ENCODE peak calls at places on chromosome 14, in nine cellular contexts. One of them, this sample, is unnamed.
A peak's percentile ranks its signal among the peaks of the same experiment; 100 is the strongest.

GRCh38 chr14:56002316-56002715 is 115.9 kb upstream of the PELI2 start:
- DNase-seq in PC-9: no peak
- DNase-seq in NB4: no peak
- DNase-seq in GM13977: no peak
- DNase-seq in GM20000: no peak
- DNase-seq in coronary artery: no peak
- DNase-seq in upper lobe of left lung: peak; percentile 5
- DNase-seq in fibroblast of pulmonary artery: no peak
- DNase-seq in cardiac muscle cell: no peak
- DNase-seq in this sample: no peak

GRCh38 chr14:68363401-68363800 is 429.5 kb downstream of the ZFP36L1 start:
- DNase-seq in GM20000: no peak
- DNase-seq in NB4: no peak
- DNase-seq in upper lobe of left lung: peak; percentile 42
- DNase-seq in fibroblast of pulmonary artery: no peak
- DNase-seq in GM13977: no peak
- DNase-seq in cardiac muscle cell: peak; percentile 24
- DNase-seq in coronary artery: no peak
- DNase-seq in PC-9: no peak
- DNase-seq in this sample: no peak

GRCh38 chr14:103118663-103119404 is 4.4 kb upstream of the TNFAIP2 start:
- DNase-seq in PC-9: no peak
- DNase-seq in coronary artery: no peak
- DNase-seq in GM13977: no peak
- DNase-seq in GM20000: no peak
- DNase-seq in cardiac muscle cell: no peak
- DNase-seq in fibroblast of pulmonary artery: no peak
- DNase-seq in upper lobe of left lung: peak; percentile 88
- DNase-seq in NB4: peak; percentile 86
- DNase-seq in this sample: no peak

GRCh38 chr14:77158175-77158908 is 16.8 kb upstream of the ZDHHC22 start:
- DNase-seq in GM20000: no peak
- DNase-seq in NB4: no peak
- DNase-seq in fibroblast of pulmonary artery: peak; percentile 70
- DNase-seq in PC-9: no peak
- DNase-seq in GM13977: no peak
- DNase-seq in coronary artery: peak; percentile 63
- DNase-seq in upper lobe of left lung: peak; percentile 44
- DNase-seq in cardiac muscle cell: peak; percentile 31
- DNase-seq in this sample: no peak

GRCh38 chr14:73896521-73896920 is 9.9 kb downstream of the ZNF410 start:
- DNase-seq in NB4: no peak
- DNase-seq in upper lobe of left lung: no peak
- DNase-seq in cardiac muscle cell: no peak
- DNase-seq in GM13977: no peak
- DNase-seq in GM20000: no peak
- DNase-seq in coronary artery: no peak
- DNase-seq in PC-9: no peak
- DNase-seq in fibroblast of pulmonary artery: peak; percentile 57
- DNase-seq in this sample: no peak

GRCh38 chr14:99393059-99393655 is 87.5 kb downstream of the SETD3 start:
- DNase-seq in PC-9: no peak
- DNase-seq in fibroblast of pulmonary artery: peak; percentile 51
- DNase-seq in GM13977: peak; percentile 67
- DNase-seq in GM20000: peak; percentile 61
- DNase-seq in coronary artery: no peak
- DNase-seq in upper lobe of left lung: no peak
- DNase-seq in cardiac muscle cell: peak; percentile 63
- DNase-seq in NB4: peak; percentile 47
- DNase-seq in this sample: no peak

GRCh38 chr14:92968291-92969020 is 45.5 kb downstream of the CHGA start:
- DNase-seq in NB4: no peak
- DNase-seq in coronary artery: no peak
- DNase-seq in GM20000: no peak
- DNase-seq in fibroblast of pulmonary artery: no peak
- DNase-seq in cardiac muscle cell: no peak
- DNase-seq in GM13977: no peak
- DNase-seq in PC-9: no peak
- DNase-seq in upper lobe of left lung: peak; percentile 46
- DNase-seq in this sample: no peak

GRCh38 chr14:98227000-98227726 is 1044.8 kb downstream of the BCL11B start:
- DNase-seq in NB4: no peak
- DNase-seq in fibroblast of pulmonary artery: no peak
- DNase-seq in coronary artery: no peak
- DNase-seq in cardiac muscle cell: no peak
- DNase-seq in GM20000: peak; percentile 24
- DNase-seq in upper lobe of left lung: peak; percentile 25
- DNase-seq in PC-9: no peak
- DNase-seq in GM13977: no peak
- DNase-seq in this sample: no peak

GRCh38 chr14:59215353-59215752 is 26.9 kb downstream of the DAAM1 start:
- DNase-seq in cardiac muscle cell: no peak
- DNase-seq in fibroblast of pulmonary artery: peak; percentile 39
- DNase-seq in GM13977: no peak
- DNase-seq in NB4: no peak
- DNase-seq in GM20000: no peak
- DNase-seq in upper lobe of left lung: peak; percentile 81
- DNase-seq in coronary artery: peak; percentile 83
- DNase-seq in PC-9: no peak
- DNase-seq in this sample: no peak

GRCh38 chr14:92867246-92867925 is 55.6 kb upstream of the CHGA start:
- DNase-seq in NB4: no peak
- DNase-seq in GM13977: no peak
- DNase-seq in coronary artery: no peak
- DNase-seq in GM20000: no peak
- DNase-seq in cardiac muscle cell: no peak
- DNase-seq in upper lobe of left lung: peak; percentile 40
- DNase-seq in fibroblast of pulmonary artery: no peak
- DNase-seq in PC-9: no peak
- DNase-seq in this sample: no peak

GRCh38 chr14:67668559-67668958 is 5.9 kb downstream of the VTI1B start:
- DNase-seq in NB4: no peak
- DNase-seq in cardiac muscle cell: no peak
- DNase-seq in GM13977: peak; percentile 29
- DNase-seq in PC-9: no peak
- DNase-seq in fibroblast of pulmonary artery: no peak
- DNase-seq in GM20000: no peak
- DNase-seq in coronary artery: no peak
- DNase-seq in upper lobe of left lung: no peak
- DNase-seq in this sample: no peak

GRCh38 chr14:92556863-92557543 is 43.4 kb downstream of the RIN3 start:
- DNase-seq in NB4: no peak
- DNase-seq in PC-9: no peak
- DNase-seq in GM13977: no peak
- DNase-seq in coronary artery: no peak
- DNase-seq in fibroblast of pulmonary artery: no peak
- DNase-seq in upper lobe of left lung: no peak
- DNase-seq in cardiac muscle cell: no peak
- DNase-seq in GM20000: no peak
- DNase-seq in this sample: no peak

GRCh38 chr14:104732931-104733681 is 9.1 kb downstream of the ADSS1 start:
- DNase-seq in coronary artery: no peak
- DNase-seq in cardiac muscle cell: no peak
- DNase-seq in upper lobe of left lung: peak; percentile 73
- DNase-seq in fibroblast of pulmonary artery: no peak
- DNase-seq in GM20000: no peak
- DNase-seq in GM13977: no peak
- DNase-seq in PC-9: no peak
- DNase-seq in NB4: no peak
- DNase-seq in this sample: no peak

GRCh38 chr14:90418053-90418452 is 21.2 kb downstream of the CALM1 start:
- DNase-seq in NB4: no peak
- DNase-seq in upper lobe of left lung: no peak
- DNase-seq in PC-9: no peak
- DNase-seq in fibroblast of pulmonary artery: no peak
- DNase-seq in coronary artery: no peak
- DNase-seq in GM13977: no peak
- DNase-seq in GM20000: no peak
- DNase-seq in cardiac muscle cell: no peak
- DNase-seq in this sample: no peak
- TF ChIP-seq CTCF in NB4: no peak
- TF ChIP-seq CTCF in upper lobe of left lung: no peak
- TF ChIP-seq CTCF in PC-9: no peak
- TF ChIP-seq CTCF in fibroblast of pulmonary artery: no peak
- TF ChIP-seq CTCF in coronary artery: no peak
- TF ChIP-seq CTCF in GM13977: no peak
- TF ChIP-seq CTCF in GM20000: no peak
- TF ChIP-seq CTCF in cardiac muscle cell: no peak
- TF ChIP-seq CTCF in this sample: no peak

GRCh38 chr14:39766397-39767000 is 334.3 kb upstream of the FBXO33 start:
- DNase-seq in fibroblast of pulmonary artery: no peak
- DNase-seq in GM13977: no peak
- DNase-seq in coronary artery: no peak
- DNase-seq in PC-9: no peak
- DNase-seq in GM20000: no peak
- DNase-seq in upper lobe of left lung: no peak
- DNase-seq in cardiac muscle cell: no peak
- DNase-seq in NB4: no peak
- DNase-seq in this sample: no peak
- TF ChIP-seq CTCF in fibroblast of pulmonary artery: no peak
- TF ChIP-seq CTCF in GM13977: no peak
- TF ChIP-seq CTCF in coronary artery: no peak
- TF ChIP-seq CTCF in PC-9: no peak
- TF ChIP-seq CTCF in GM20000: no peak
- TF ChIP-seq CTCF in upper lobe of left lung: no peak
- TF ChIP-seq CTCF in cardiac muscle cell: no peak
- TF ChIP-seq CTCF in NB4: no peak
- TF ChIP-seq CTCF in this sample: no peak

GRCh38 chr14:52923902-52924575 is 26.8 kb downstream of the FERMT2 start:
- DNase-seq in fibroblast of pulmonary artery: no peak
- DNase-seq in NB4: no peak
- DNase-seq in cardiac muscle cell: no peak
- DNase-seq in coronary artery: no peak
- DNase-seq in upper lobe of left lung: no peak
- DNase-seq in GM13977: no peak
- DNase-seq in PC-9: no peak
- DNase-seq in GM20000: no peak
- DNase-seq in this sample: no peak
- TF ChIP-seq CTCF in fibroblast of pulmonary artery: no peak
- TF ChIP-seq CTCF in NB4: no peak
- TF ChIP-seq CTCF in cardiac muscle cell: no peak
- TF ChIP-seq CTCF in coronary artery: no peak
- TF ChIP-seq CTCF in upper lobe of left lung: no peak
- TF ChIP-seq CTCF in GM13977: peak; percentile 24
- TF ChIP-seq CTCF in PC-9: no peak
- TF ChIP-seq CTCF in GM20000: no peak
- TF ChIP-seq CTCF in this sample: peak; percentile 25

DNA sequence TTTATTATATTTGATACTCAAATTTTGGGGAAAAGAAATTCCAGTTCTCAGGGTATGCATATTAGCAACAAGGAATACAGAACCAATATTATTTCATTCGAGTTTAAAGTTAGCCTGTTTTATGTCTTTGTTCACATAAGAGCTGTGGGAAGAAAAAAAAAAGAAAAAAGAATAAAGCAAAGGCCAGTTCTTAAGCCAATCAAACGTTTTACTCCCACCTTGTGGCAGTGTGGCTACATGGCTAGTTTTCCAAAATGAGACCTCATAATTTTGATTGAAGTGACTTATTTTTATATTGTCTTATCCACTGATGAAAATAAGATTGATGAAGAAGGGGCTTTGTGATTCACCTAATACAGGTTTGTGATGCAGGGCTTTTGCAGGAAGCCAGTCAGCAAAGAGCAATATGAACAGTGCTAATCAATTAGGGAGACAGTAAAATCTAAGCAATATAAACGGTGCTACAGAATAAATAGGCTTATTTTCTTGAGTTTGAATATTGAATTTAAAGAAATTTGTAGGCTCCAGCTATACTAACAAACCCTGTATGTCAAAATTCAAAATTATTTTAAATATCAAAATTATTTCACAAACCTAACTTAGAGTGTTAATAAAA is 624.1 kb upstream of the FOXG1 start:
- DNase-seq in fibroblast of pulmonary artery: peak; percentile 55
- DNase-seq in GM13977: no peak
- DNase-seq in coronary artery: no peak
- DNase-seq in GM20000: no peak
- DNase-seq in cardiac muscle cell: peak; percentile 31
- DNase-seq in NB4: peak; percentile 1
- DNase-seq in upper lobe of left lung: no peak
- DNase-seq in PC-9: no peak
- DNase-seq in this sample: no peak
- TF ChIP-seq CTCF in fibroblast of pulmonary artery: peak; percentile 60
- TF ChIP-seq CTCF in GM13977: no peak
- TF ChIP-seq CTCF in coronary artery: no peak
- TF ChIP-seq CTCF in GM20000: no peak
- TF ChIP-seq CTCF in cardiac muscle cell: peak; percentile 22
- TF ChIP-seq CTCF in NB4: peak; percentile 17
- TF ChIP-seq CTCF in upper lobe of left lung: no peak
- TF ChIP-seq CTCF in PC-9: peak; percentile 28
- TF ChIP-seq CTCF in this sample: no peak

GRCh38 chr14:61563880-61564622 is 131.3 kb upstream of the HIF1A start:
- DNase-seq in GM13977: no peak
- DNase-seq in GM20000: no peak
- DNase-seq in NB4: no peak
- DNase-seq in upper lobe of left lung: no peak
- DNase-seq in cardiac muscle cell: no peak
- DNase-seq in fibroblast of pulmonary artery: no peak
- DNase-seq in coronary artery: no peak
- DNase-seq in PC-9: no peak
- DNase-seq in this sample: no peak

GRCh38 chr14:61563162-61563511 is 132.2 kb upstream of the HIF1A start:
- DNase-seq in coronary artery: no peak
- DNase-seq in upper lobe of left lung: no peak
- DNase-seq in NB4: no peak
- DNase-seq in PC-9: no peak
- DNase-seq in cardiac muscle cell: no peak
- DNase-seq in fibroblast of pulmonary artery: no peak
- DNase-seq in GM20000: no peak
- DNase-seq in GM13977: no peak
- DNase-seq in this sample: no peak

GRCh38 chr14:61565836-61566536 is 129.3 kb upstream of the HIF1A start:
- DNase-seq in GM13977: no peak
- DNase-seq in upper lobe of left lung: no peak
- DNase-seq in cardiac muscle cell: no peak
- DNase-seq in GM20000: no peak
- DNase-seq in fibroblast of pulmonary artery: peak; percentile 93
- DNase-seq in PC-9: peak; percentile 82
- DNase-seq in NB4: no peak
- DNase-seq in coronary artery: no peak
- DNase-seq in this sample: no peak

GRCh38 chr14:61565181-61565580 is 130.1 kb upstream of the HIF1A start:
- DNase-seq in cardiac muscle cell: no peak
- DNase-seq in NB4: no peak
- DNase-seq in coronary artery: no peak
- DNase-seq in GM13977: no peak
- DNase-seq in upper lobe of left lung: no peak
- DNase-seq in fibroblast of pulmonary artery: no peak
- DNase-seq in PC-9: peak; percentile 57
- DNase-seq in GM20000: no peak
- DNase-seq in this sample: no peak

DNA sequence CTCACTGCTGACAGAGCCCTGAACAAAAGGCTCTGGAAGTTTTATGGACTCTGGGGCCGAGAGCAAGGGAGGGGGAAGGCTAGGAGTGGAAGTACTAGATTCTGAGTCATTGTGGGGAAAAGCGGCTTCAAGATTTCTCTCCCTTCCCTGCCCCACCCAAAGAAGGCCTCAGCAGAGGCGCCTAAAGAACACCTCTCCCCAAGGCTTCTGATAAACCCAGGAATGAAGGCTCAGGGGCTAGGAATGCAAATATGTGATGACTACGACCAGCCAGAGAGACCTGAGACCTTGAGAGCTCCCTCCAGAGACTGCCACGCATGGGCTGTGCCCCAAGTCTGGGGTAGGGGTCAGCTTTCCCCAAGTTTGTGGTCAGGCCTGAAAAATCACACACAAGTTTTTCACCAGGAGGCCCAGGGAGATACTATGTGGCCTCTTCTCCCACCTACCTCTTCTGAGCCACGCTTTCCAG is 130.7 kb upstream of the HIF1A start:
- DNase-seq in GM13977: no peak
- DNase-seq in cardiac muscle cell: no peak
- DNase-seq in NB4: peak; percentile 26
- DNase-seq in PC-9: peak; percentile 99
- DNase-seq in GM20000: no peak
- DNase-seq in coronary artery: no peak
- DNase-seq in upper lobe of left lung: no peak
- DNase-seq in fibroblast of pulmonary artery: peak; percentile 92
- DNase-seq in this sample: no peak
- TF ChIP-seq CTCF in GM13977: no peak
- TF ChIP-seq CTCF in cardiac muscle cell: no peak
- TF ChIP-seq CTCF in NB4: no peak
- TF ChIP-seq CTCF in PC-9: no peak
- TF ChIP-seq CTCF in GM20000: no peak
- TF ChIP-seq CTCF in coronary artery: no peak
- TF ChIP-seq CTCF in upper lobe of left lung: no peak
- TF ChIP-seq CTCF in fibroblast of pulmonary artery: no peak
- TF ChIP-seq CTCF in this sample: no peak

This sample was measured in GM12864.